ENCODE peak calls at places on chromosomes 3 and 15, in eight cellular contexts. I, X, J, W, H, C, Q and L are unnamed samples.
A peak's percentile ranks its signal among the peaks of the same experiment; 100 is the strongest.

GRCh38 chr3:132248490-132248889 is 68.7 kb upstream of the ACP3 start:
- DNase-seq in I (no peak), X (no peak), J (no peak), W (no peak), H (no peak), C (no peak), Q (no peak), L (no peak)

GRCh38 chr3:177361042-177361938 is 164.0 kb upstream of the TBL1XR1 start:
- DNase-seq in I (no peak), X (no peak), J (no peak), W (no peak), H (no peak), C (no peak), Q (peak; percentile 36), L (peak; percentile 31)

GRCh38 chr3:137121704-137122314 is 164.0 kb downstream of the IL20RB start:
- DNase-seq in I (no peak), X (no peak), J (peak; percentile 58), W (no peak), H (peak; percentile 65), C (no peak), Q (peak; percentile 56), L (peak; percentile 55)

GRCh38 chr15:48634934-48635333 is 10.6 kb downstream of the FBN1 start:
- DNase-seq in I (no peak), X (no peak), J (no peak), W (no peak), H (no peak), C (no peak), Q (no peak), L (no peak)

GRCh38 chr15:52733696-52734255 is 54.6 kb upstream of the ATOSA start:
- DNase-seq in I (no peak), X (no peak), J (no peak), W (no peak), H (no peak), C (no peak), Q (no peak), L (no peak)

GRCh38 chr3:185688808-185689207 is 102.7 kb downstream of the SENP2 start:
- DNase-seq in I (no peak), X (no peak), J (no peak), W (peak; percentile 29), H (peak; percentile 94), C (no peak), Q (peak; percentile 16), L (no peak)

GRCh38 chr15:78034495-78035191 is 42.9 kb downstream of the TBC1D2B start:
- DNase-seq in I (no peak), X (no peak), J (no peak), W (no peak), H (no peak), C (no peak), Q (peak; percentile 52), L (peak; percentile 56)

GRCh38 chr3:47112997-47113396 is 50.9 kb downstream of the SETD2 start:
- DNase-seq in I (no peak), X (no peak), J (no peak), W (no peak), H (no peak), C (no peak), Q (no peak), L (no peak)

GRCh38 chr3:152021951-152022461 is 148.6 kb downstream of the SUCNR1 start:
- DNase-seq in I (no peak), X (no peak), J (no peak), W (peak; percentile 17), H (peak; percentile 72), C (peak; percentile 63), Q (no peak), L (no peak)

GRCh38 chr3:51242939-51243338 is 142.2 kb upstream of the MANF start:
- DNase-seq in I (no peak), X (no peak), J (no peak), W (no peak), H (no peak), C (no peak), Q (no peak), L (no peak)

GRCh38 chr3:122797291-122797690 is 2.4 kb downstream of the SLC49A4 start:
- DNase-seq in I (no peak), X (no peak), J (no peak), W (no peak), H (no peak), C (no peak), Q (no peak), L (no peak)

GRCh38 chr15:77611767-77612166 is 20.9 kb downstream of the LINGO1 start:
- DNase-seq in I (no peak), X (no peak), J (no peak), W (no peak), H (peak; percentile 29), C (no peak), Q (no peak), L (no peak)

GRCh38 chr3:27360113-27361078 is 8.8 kb downstream of the NEK10 start:
- DNase-seq in I (no peak), X (no peak), J (no peak), W (no peak), H (peak; percentile 66), C (no peak), Q (no peak), L (no peak)

GRCh38 chr3:186930143-186930638 is at the start of gene ST6GAL1:
- DNase-seq in I (no peak), X (peak; percentile 77), J (peak; percentile 89), W (peak; percentile 31), H (peak; percentile 68), C (peak; percentile 91), Q (peak; percentile 87), L (peak; percentile 84)
- TF ChIP-seq CTCF in I (peak; percentile 22), X (peak; percentile 68), J (no peak), W (no peak), H (peak; percentile 29), C (peak; percentile 40), Q (peak; percentile 18), L (peak; percentile 35)

GRCh38 chr3:107855710-107856109 is 235.1 kb downstream of the CD47 start:
- DNase-seq in I (no peak), X (no peak), J (no peak), W (no peak), H (no peak), C (no peak), Q (no peak), L (no peak)
- TF ChIP-seq CTCF in I (peak; percentile 26), X (peak; percentile 26), J (no peak), W (no peak), H (no peak), C (no peak), Q (peak; percentile 16), L (no peak)

DNA sequence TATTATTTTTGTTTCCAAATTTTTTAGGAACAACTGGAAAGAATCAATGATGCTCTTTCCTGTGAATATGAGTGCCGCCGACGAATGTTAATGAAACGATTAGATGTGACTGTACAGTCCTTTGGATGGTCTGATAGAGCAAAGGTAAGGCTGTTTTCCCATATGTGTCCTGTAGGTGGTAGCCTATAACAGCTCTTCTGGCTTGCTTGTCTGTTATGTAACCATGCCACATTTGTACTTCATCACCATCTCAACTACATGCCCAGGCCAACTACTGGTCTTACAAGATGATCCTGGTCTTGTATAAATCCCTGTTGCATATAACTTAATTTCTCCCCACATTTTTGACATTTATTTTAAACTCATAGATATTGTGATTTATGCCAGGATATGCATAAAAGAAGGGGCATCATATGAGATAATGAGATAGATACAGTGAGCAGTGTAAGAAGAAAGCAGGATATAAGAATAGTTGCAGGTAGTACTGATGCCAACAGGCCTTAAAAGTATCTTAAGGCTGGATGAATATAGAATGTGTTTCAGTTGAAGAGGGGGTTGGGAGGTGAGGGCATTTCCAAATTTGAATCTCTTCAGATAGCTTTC is 20.3 kb downstream of the FAM98B start:
- DNase-seq in I (no peak), X (no peak), J (no peak), W (no peak), H (peak; percentile 13), C (no peak), Q (peak; percentile 43), L (peak; percentile 49)
- TF ChIP-seq CTCF in I (peak; percentile 83), X (peak; percentile 72), J (peak; percentile 44), W (peak; percentile 60), H (peak; percentile 21), C (peak; percentile 49), Q (peak; percentile 62), L (peak; percentile 54)

DNA sequence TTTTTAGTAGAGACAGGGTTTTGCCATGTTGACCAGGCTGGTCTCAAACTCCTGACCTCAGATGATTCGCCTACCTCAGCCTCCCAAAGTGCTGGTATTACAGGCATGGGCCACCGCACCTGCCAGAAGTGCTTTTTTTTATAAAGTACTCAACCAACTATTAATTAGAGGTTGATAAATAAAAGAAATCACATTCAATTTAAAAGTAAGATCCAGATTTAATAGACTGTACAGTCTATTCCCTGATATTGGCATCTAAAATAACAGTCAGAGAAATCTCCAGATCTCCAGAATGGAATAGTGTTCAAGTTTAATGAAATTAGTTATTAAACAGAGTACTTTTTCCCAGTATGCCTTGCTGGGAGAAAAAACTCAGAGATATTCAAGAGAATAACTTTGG is 142.9 kb upstream of the SLC2A2 start:
- DNase-seq in I (no peak), X (no peak), J (no peak), W (no peak), H (no peak), C (no peak), Q (no peak), L (no peak)
- TF ChIP-seq CTCF in I (no peak), X (no peak), J (no peak), W (no peak), H (no peak), C (no peak), Q (no peak), L (no peak)

DNA sequence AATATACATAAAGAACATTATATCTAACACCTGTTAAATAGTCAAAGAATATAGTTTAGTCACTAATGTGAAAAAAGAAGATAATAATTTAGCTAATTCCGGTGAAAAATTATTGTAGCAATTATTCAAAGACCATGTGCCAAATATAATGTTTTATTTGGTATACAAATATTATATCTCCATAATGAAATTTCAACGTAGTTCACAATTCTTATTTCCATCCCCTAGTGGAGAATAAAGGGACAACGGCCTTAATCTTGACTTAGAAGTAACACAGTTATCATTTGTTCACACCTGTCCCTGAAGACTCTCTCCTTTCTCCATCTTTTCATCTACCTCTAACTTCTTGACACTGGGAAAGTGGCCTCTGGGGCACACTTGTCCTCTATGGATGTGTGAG is 213.4 kb downstream of the ERC2 start:
- DNase-seq in I (no peak), X (no peak), J (no peak), W (no peak), H (no peak), C (no peak), Q (no peak), L (no peak)
- TF ChIP-seq CTCF in I (peak; percentile 46), X (no peak), J (no peak), W (peak; percentile 24), H (no peak), C (no peak), Q (no peak), L (no peak)

DNA sequence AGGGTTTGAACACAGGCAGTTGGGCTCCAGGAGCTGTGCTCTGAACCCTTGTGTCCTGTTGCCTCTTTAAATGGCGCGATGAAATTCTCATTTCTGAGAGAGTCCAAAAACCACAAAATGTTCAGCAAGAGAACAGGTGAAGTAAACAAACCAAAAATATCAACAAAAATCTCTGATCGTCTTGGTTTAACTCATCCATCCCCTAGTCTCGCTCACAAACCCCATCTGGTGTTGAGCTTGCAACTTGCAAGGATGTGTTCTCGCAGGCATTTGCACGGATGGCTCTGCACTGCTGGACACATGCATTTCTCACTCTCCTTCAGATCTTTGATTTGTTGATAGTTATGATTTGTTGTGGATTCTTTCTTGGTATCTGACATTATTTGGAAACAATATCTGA is 31.1 kb downstream of the FAH start:
- DNase-seq in I (no peak), X (no peak), J (no peak), W (no peak), H (no peak), C (no peak), Q (no peak), L (no peak)
- TF ChIP-seq CTCF in I (peak; percentile 27), X (peak; percentile 11), J (no peak), W (no peak), H (no peak), C (no peak), Q (no peak), L (no peak)